ENCODE peak calls at places on chromosomes 2 and 18, in seven cellular contexts. V is activated CD8-positive, alpha-beta T cell treated with anti-CD3 and anti-CD28 coated beads for 36 hours; R is stomach; U is MM.1S; L is GM23338; M is psoas muscle; B is RWPE1. G is an unnamed sample.

GRCh38 chr18:62715439-62715792 is at the start of gene PHLPP1:
- DNase-seq in V (no peak), R (no peak), U (no peak), L (no peak), M (no peak), B (no peak), G (no peak)

GRCh38 chr2:3179208-3179607 is 198.4 kb downstream of the EIPR1 start:
- DNase-seq in V (peak), R (no peak), U (no peak), L (peak), M (no peak), B (no peak), G (no peak)

GRCh38 chr18:51724790-51725721 is 527.6 kb upstream of the MEX3C start:
- DNase-seq in V (no peak), R (no peak), U (no peak), L (peak), M (no peak), B (no peak), G (no peak)

GRCh38 chr2:44897406-44897805 is 44.1 kb upstream of the SIX3 start:
- DNase-seq in V (no peak), R (no peak), U (no peak), L (peak), M (no peak), B (no peak), G (no peak)

GRCh38 chr18:45562567-45563479 is 52.5 kb upstream of the SLC14A2 start:
- DNase-seq in V (no peak), R (no peak), U (no peak), L (no peak), M (peak), B (no peak), G (no peak)

GRCh38 chr2:100104718-100105677 is 37.4 kb downstream of the AFF3 start:
- DNase-seq in V (no peak), R (peak), U (no peak), L (peak), M (no peak), B (no peak), G (no peak)

GRCh38 chr2:129087133-129087813 is 768.6 kb upstream of the HS6ST1 start:
- DNase-seq in V (no peak), R (no peak), U (no peak), L (no peak), M (no peak), B (peak), G (peak)

GRCh38 chr18:59096098-59096779 is 43.4 kb upstream of the SEC11C start:
- DNase-seq in V (no peak), R (no peak), U (no peak), L (peak), M (no peak), B (no peak), G (no peak)

GRCh38 chr2:11930211-11930761 is 183.9 kb downstream of the LPIN1 start:
- DNase-seq in V (no peak), R (no peak), U (no peak), L (no peak), M (no peak), B (no peak), G (no peak)

GRCh38 chr2:96970910-96971309 is 15.5 kb downstream of the FAM178B start:
- DNase-seq in V (no peak), R (no peak), U (no peak), L (no peak), M (no peak), B (no peak), G (no peak)

GRCh38 chr2:141467331-141467730 is 663.5 kb downstream of the LRP1B start:
- DNase-seq in V (no peak), R (no peak), U (no peak), L (no peak), M (no peak), B (no peak), G (no peak)

DNA sequence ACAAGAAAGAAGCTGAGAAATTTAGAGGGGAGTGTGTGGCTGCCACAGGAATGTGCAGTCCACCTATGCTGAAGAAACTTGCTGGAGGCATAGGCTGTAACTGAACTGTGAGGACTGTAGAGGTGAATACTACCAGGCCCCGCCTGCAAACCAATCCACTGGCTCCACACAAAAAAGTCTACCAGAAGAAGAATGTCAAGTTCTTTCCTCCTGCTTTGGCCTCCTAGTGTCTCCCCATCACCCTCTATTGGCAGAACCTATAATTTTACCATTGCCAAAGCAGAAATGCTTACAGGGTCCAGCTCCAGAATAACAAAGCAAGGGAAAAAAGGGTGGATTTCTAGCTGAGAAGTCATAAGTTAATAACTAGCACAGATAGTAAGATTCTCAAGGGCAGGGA is 5.9 kb upstream of the ATP5MC3 start:
- DNase-seq in V (peak), R (no peak), U (peak), L (peak), M (no peak), B (no peak), G (no peak)
- TF ChIP-seq CTCF in V (no peak), R (no peak), U (peak), L (peak), M (no peak), B (no peak), G (peak)

GRCh38 chr18:13099113-13099512 is 108.0 kb downstream of the CEP192 start:
- DNase-seq in V (no peak), R (no peak), U (no peak), L (no peak), M (no peak), B (no peak), G (no peak)
- TF ChIP-seq CTCF in V (no peak), R (no peak), U (no peak), L (no peak), M (no peak), B (no peak), G (no peak)

DNA sequence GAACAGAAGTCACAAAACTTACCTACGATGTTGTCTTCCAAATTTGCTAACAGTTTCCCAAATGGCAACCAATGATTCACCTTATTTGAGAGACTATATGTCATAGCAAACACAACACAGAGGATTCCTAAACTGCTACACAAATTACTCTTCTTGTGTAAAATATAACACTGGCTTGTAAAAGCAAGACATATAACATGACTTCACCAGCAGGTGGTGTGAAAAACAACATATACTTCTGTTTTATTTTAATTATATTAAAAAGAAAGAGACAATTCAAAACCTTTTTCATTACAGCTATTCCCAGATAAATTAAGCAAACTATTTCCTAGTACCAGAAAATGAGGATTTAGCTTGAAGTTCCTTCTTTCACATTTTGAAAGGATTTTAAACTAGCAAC is 62.2 kb downstream of the SCN3A start:
- DNase-seq in V (no peak), R (no peak), U (peak), L (peak), M (no peak), B (no peak), G (no peak)
- TF ChIP-seq CTCF in V (no peak), R (no peak), U (peak), L (no peak), M (no peak), B (no peak), G (peak)

GRCh38 chr2:242020196-242021004 is 150.9 kb downstream of the RTP5 start:
- DNase-seq in V (no peak), R (no peak), U (no peak), L (no peak), M (peak), B (no peak), G (no peak)
- TF ChIP-seq CTCF in V (no peak), R (no peak), U (no peak), L (no peak), M (no peak), B (no peak), G (peak)

DNA sequence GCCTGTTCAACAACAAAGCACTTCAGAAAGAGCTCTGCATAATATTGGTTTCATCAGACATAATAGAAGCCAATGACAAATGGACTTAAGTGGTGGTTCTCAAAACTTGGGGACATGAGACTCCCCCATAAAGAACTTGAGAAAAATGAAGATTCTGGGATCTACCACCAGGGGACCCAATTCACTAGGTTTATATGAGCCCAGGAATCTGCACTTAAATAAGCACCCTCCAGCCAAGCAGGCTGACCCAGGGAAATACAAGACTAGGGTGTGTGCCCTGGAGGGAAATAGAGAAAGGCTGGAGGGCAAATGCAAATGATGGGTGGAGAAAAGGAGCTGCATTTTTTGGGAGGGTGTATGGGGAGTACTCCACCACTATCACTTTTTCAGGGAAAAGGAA is 52.5 kb downstream of the SATB2 start:
- DNase-seq in V (no peak), R (no peak), U (no peak), L (peak), M (no peak), B (no peak), G (no peak)
- TF ChIP-seq CTCF in V (peak), R (no peak), U (peak), L (peak), M (peak), B (peak), G (no peak)

GRCh38 chr2:106858810-106859209 is 27.2 kb downstream of the ST6GAL2 start:
- DNase-seq in V (no peak), R (no peak), U (no peak), L (no peak), M (no peak), B (no peak), G (no peak)
- TF ChIP-seq CTCF in V (no peak), R (no peak), U (no peak), L (no peak), M (no peak), B (no peak), G (no peak)

DNA sequence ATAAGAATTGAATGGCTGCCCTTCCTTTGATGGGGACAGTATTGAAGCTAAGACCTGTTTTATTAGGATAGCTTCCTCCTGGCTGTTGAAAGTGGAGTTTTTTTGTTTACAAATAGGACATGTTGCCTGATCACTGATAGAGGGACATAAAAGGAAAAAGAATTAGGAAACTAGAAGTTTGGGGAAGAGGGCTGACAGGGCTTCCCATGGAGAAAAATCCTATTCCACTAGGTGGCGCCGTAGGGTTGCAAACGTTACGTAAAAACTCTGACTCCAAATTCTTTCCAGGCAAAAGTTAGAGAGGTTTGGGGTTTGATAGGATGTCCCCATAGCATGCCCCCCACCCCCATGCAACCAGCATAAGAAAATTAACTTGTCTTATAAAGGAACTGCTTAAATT is 11.1 kb upstream of the RBFA start:
- DNase-seq in V (peak), R (no peak), U (no peak), L (peak), M (no peak), B (no peak), G (no peak)
- TF ChIP-seq CTCF in V (peak), R (no peak), U (peak), L (peak), M (no peak), B (no peak), G (peak)

DNA sequence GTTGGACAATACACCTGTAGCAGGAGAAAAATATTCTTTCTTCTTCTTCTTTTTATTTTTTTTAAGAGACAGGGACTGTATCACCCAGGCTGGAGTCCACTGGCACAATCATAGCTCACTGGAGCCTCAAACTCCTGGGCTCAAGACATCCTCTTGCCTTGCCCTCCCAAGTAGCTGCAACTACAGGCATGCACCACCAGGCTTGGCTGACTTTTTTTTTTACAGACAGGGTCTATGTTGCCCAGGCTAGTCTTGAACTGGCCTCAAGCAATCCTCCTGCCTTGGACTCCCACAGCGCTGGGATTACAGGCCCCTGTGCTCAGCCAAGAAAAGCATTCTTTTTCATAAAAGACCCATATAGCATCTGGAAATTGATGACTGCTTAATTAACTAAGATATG is 17.1 kb upstream of the ARHGAP28 start:
- DNase-seq in V (no peak), R (no peak), U (no peak), L (peak), M (no peak), B (no peak), G (no peak)
- TF ChIP-seq CTCF in V (no peak), R (no peak), U (no peak), L (no peak), M (no peak), B (no peak), G (no peak)

G was measured in foreskin keratinocyte.